ENCODE peak calls at places on chromosome 14, in four cellular contexts. E, J, A and G are unnamed samples.

GRCh38 chr14:63186453-63186852 is 17.8 kb upstream of the RHOJ start:
- DNase-seq in E (no peak), J (no peak), A (no peak), G (no peak)

GRCh38 chr14:21090194-21090939 is 8.1 kb downstream of the ZNF219 start:
- DNase-seq in E (no peak), J (no peak), A (no peak), G (no peak)

GRCh38 chr14:74614508-74615495 is 2.8 kb upstream of the LTBP2 start:
- DNase-seq in E (no peak), J (no peak), A (no peak), G (peak)

GRCh38 chr14:96077983-96078686 is 39.0 kb downstream of the C14orf132 start:
- DNase-seq in E (no peak), J (no peak), A (no peak), G (no peak)

GRCh38 chr14:89907655-89908054 is 46.9 kb downstream of the EFCAB11 start:
- DNase-seq in E (no peak), J (no peak), A (no peak), G (no peak)

GRCh38 chr14:69323266-69323966 is 63.5 kb downstream of the GALNT16 start:
- DNase-seq in E (no peak), J (no peak), A (no peak), G (no peak)

GRCh38 chr14:65103150-65103760 is 938 bp upstream of the MAX start:
- DNase-seq in E (peak), J (no peak), A (peak), G (no peak)

GRCh38 chr14:71136386-71137060 is 229.3 kb downstream of the PCNX1 start:
- DNase-seq in E (no peak), J (no peak), A (no peak), G (no peak)

GRCh38 chr14:75190023-75190422 is 13.6 kb upstream of the TMED10 start:
- DNase-seq in E (no peak), J (no peak), A (no peak), G (no peak)

GRCh38 chr14:55356913-55357312 is 54.7 kb downstream of the ATG14 start:
- DNase-seq in E (no peak), J (no peak), A (no peak), G (peak)

GRCh38 chr14:85333313-85333712 is 196.6 kb upstream of the FLRT2 start:
- DNase-seq in E (no peak), J (no peak), A (no peak), G (no peak)

GRCh38 chr14:100122481-100123215 is 36.8 kb downstream of the DEGS2 start:
- DNase-seq in E (no peak), J (no peak), A (no peak), G (no peak)

GRCh38 chr14:94768521-94769412 is 1.1 kb downstream of the GSC start:
- DNase-seq in E (no peak), J (peak), A (no peak), G (no peak)

GRCh38 chr14:99189201-99189801 is 82.7 kb downstream of the BCL11B start:
- DNase-seq in E (no peak), J (peak), A (no peak), G (no peak)